ENCODE peak calls at places on chromosomes 16 and 17, in six cellular contexts. L, O, W, B, X and U are unnamed samples.

GRCh38 chr16:22787456-22788189 is 26.3 kb upstream of the HS3ST2 start:
- DNase-seq in L (no peak), O (no peak), W (no peak), B (peak; percentile 9), X (no peak), U (peak; percentile 9)

GRCh38 chr17:56499799-56500388 is 93.6 kb upstream of the NOG start:
- DNase-seq in L (no peak), O (peak; percentile 38), W (peak; percentile 38), B (no peak), X (no peak), U (peak; percentile 58)

GRCh38 chr17:48960834-48961515 is 7.4 kb downstream of the GIP start:
- DNase-seq in L (no peak), O (no peak), W (no peak), B (no peak), X (no peak), U (no peak)

GRCh38 chr17:39601010-39601597 is 6.6 kb downstream of the NEUROD2 start:
- DNase-seq in L (no peak), O (no peak), W (no peak), B (no peak), X (no peak), U (no peak)

GRCh38 chr17:17084941-17085340 is 42.7 kb downstream of the MPRIP start:
- DNase-seq in L (no peak), O (no peak), W (no peak), B (peak; percentile 3), X (no peak), U (no peak)

GRCh38 chr16:23917621-23918020 is 81.8 kb downstream of the PRKCB start:
- DNase-seq in L (peak; percentile 31), O (no peak), W (no peak), B (no peak), X (no peak), U (no peak)

GRCh38 chr17:50763716-50764450 is 3.4 kb downstream of the ANKRD40CL start:
- DNase-seq in L (no peak), O (no peak), W (no peak), B (peak; percentile 62), X (no peak), U (no peak)

GRCh38 chr17:28950017-28950751 is 1.1 kb downstream of the PHF12 start:
- DNase-seq in L (peak; percentile 44), O (no peak), W (peak; percentile 47), B (peak; percentile 61), X (peak; percentile 62), U (peak; percentile 79)

GRCh38 chr16:87853411-87854052 is 15.8 kb downstream of the SLC7A5 start:
- DNase-seq in L (peak; percentile 92), O (peak; percentile 95), W (peak; percentile 90), B (peak; percentile 95), X (peak; percentile 91), U (peak; percentile 97)

GRCh38 chr17:66737524-66737923 is 97.4 kb upstream of the CACNG5 start:
- DNase-seq in L (no peak), O (no peak), W (peak; percentile 21), B (no peak), X (no peak), U (no peak)

GRCh38 chr16:56862776-56863175 is 2.2 kb upstream of the SLC12A3 start:
- DNase-seq in L (no peak), O (no peak), W (no peak), B (peak; percentile 21), X (peak; percentile 27), U (no peak)

GRCh38 chr17:2064980-2065785 is 10.3 kb downstream of the HIC1 start:
- DNase-seq in L (peak; percentile 83), O (no peak), W (peak; percentile 90), B (peak; percentile 46), X (no peak), U (peak; percentile 89)
- TF ChIP-seq CTCF in L (peak; percentile 67), O (no peak), W (peak; percentile 69), B (peak; percentile 18), X (peak; percentile 18), U (peak; percentile 71)

GRCh38 chr16:76639685-76640289 is 362.6 kb downstream of the CNTNAP4 start:
- DNase-seq in L (no peak), O (no peak), W (peak; percentile 22), B (no peak), X (no peak), U (no peak)
- TF ChIP-seq CTCF in L (no peak), O (no peak), W (no peak), B (no peak), X (no peak), U (no peak)

GRCh38 chr17:6425407-6425806 is 9.5 kb downstream of the AIPL1 start:
- DNase-seq in L (no peak), O (no peak), W (no peak), B (no peak), X (no peak), U (no peak)

GRCh38 chr17:6423931-6424330 is 11.0 kb downstream of the AIPL1 start:
- DNase-seq in L (no peak), O (no peak), W (no peak), B (no peak), X (no peak), U (no peak)

GRCh38 chr17:6421700-6422604 is 13.0 kb downstream of the AIPL1 start:
- DNase-seq in L (peak; percentile 88), O (peak; percentile 68), W (peak; percentile 80), B (peak; percentile 80), X (peak; percentile 68), U (peak; percentile 81)

GRCh38 chr17:6420173-6420641 is 14.7 kb downstream of the AIPL1 start:
- DNase-seq in L (no peak), O (no peak), W (peak; percentile 39), B (no peak), X (no peak), U (peak; percentile 34)

GRCh38 chr17:6422654-6423241 is 12.2 kb downstream of the AIPL1 start:
- DNase-seq in L (no peak), O (no peak), W (no peak), B (no peak), X (no peak), U (no peak)
- TF ChIP-seq CTCF in L (no peak), O (no peak), W (no peak), B (no peak), X (no peak), U (no peak)

DNA sequence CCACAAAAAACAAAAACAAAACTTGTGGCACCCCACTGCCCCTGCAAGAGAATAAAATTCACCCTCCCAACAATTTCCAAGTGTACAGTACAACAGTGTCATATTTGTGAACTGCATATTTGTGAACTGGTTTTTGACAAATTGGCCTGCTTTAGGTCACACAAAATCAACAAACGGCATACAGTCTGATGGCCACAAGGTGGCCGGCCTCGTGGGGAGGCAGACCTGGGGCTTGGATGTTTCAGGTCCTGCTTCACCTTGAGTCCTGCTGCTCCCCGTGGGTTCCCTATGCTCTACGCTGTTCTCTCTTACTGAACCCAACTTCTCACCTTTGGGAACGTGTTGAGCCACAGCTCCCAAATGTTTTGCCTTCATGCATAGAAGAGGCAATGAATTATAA is 102.2 kb downstream of the CDK5R1 start:
- DNase-seq in L (no peak), O (no peak), W (no peak), B (no peak), X (no peak), U (no peak)
- TF ChIP-seq CTCF in L (no peak), O (no peak), W (peak; percentile 17), B (no peak), X (no peak), U (peak; percentile 14)

GRCh38 chr16:15572329-15573001 is 70.5 kb downstream of the MARF1 start:
- DNase-seq in L (no peak), O (no peak), W (peak; percentile 71), B (no peak), X (no peak), U (peak; percentile 65)
- TF ChIP-seq CTCF in L (no peak), O (no peak), W (no peak), B (no peak), X (no peak), U (no peak)

DNA sequence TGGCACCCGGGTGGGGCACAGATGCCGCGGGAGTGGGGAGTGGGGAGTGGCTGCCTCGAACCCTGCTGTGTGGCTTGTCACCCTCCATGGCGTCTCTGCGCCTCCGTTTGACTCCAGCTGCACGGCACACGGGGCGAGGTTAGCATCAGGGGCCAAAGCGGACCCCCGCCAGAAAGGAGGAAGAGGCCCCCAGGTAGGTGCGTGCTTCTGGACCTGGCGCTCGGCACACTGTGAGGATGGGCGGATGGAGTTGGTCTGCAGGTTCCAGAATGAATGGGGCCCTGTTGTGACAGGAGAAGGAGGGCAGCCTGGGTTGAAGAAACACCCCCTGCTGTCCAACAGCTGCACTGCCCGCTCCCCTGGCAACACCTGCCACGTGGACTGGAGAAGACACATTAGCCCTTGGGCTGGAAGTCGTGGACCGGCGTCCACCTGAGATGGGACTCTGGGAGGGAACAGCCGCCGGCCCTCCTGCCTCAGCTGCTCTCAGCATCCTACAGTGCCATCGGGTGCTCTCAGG is 9.4 kb upstream of the FASN start:
- DNase-seq in L (no peak), O (no peak), W (no peak), B (no peak), X (no peak), U (peak; percentile 38)
- TF ChIP-seq CTCF in L (peak; percentile 21), O (no peak), W (peak; percentile 33), B (no peak), X (no peak), U (peak; percentile 47)

DNA sequence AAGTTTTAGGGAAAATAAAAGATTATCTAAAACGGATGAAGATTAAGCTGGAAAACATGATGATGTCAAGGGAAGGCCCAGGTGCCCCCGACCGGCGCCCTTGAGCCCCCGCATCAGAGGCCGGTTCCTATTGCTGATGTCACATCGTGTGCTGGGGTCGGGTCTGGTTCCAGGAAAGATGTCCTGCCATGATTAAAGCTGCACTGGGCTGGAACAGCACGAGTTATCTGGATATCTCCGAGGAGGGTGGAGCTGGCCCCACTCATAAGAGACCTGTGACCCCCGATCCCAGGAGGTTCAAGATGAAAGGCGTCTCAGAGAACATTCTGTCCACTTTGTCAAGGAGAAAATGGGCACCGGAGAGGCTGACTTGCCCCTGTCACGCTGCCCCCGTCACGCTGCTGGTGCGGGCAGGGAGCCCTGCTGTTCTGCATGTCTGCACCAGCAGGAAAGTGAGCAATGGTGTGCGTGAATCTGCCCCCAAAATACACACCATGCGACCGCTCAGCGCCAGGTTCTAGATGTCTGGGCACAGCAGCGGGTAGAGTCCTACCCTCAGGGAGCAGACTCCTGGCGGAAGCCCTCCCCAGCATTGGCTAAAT is 53.0 kb downstream of the ENGASE start:
- DNase-seq in L (no peak), O (no peak), W (no peak), B (no peak), X (no peak), U (no peak)
- TF ChIP-seq CTCF in L (no peak), O (no peak), W (no peak), B (no peak), X (no peak), U (no peak)

DNA sequence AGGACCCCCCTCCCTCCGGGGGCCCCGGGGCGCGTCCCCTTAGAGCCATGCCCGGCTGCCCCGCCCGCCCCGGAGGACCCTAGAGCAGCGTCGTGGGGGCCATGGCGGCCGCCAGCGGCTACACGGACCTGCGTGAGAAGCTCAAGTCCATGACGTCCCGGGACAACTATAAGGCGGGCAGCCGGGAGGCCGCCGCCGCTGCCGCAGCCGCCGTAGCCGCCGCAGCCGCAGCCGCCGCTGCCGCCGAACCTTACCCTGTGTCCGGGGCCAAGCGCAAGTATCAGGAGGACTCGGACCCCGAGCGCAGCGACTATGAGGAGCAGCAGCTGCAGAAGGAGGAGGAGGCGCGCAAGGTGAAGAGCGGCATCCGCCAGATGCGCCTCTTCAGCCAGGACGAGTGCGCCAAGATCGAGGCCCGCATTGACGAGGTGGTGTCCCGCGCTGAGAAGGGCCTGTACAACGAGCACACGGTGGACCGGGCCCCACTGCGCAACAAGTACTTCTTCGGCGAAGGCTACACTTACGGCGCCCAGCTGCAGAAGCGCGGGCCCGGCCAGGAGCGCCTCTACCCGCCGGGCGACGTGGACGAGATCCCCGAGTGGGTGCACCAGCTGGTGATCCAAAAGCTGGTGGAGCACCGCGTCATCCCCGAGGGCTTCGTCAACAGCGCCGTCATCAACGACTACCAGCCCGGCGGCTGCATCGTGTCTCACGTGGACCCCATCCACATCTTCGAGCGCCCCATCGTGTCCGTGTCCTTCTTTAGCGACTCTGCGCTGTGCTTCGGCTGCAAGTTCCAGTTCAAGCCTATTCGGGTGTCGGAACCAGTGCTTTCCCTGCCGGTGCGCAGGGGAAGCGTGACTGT is 747 bp downstream of the ALKBH5 start:
- DNase-seq in L (peak; percentile 69), O (peak; percentile 22), W (peak; percentile 43), B (peak; percentile 57), X (peak; percentile 68), U (peak; percentile 84)
- TF ChIP-seq CTCF in L (no peak), O (no peak), W (no peak), B (no peak), X (no peak), U (no peak)